ENCODE peak calls at places on chromosomes 12 and 14, in four cellular contexts. One of them, this sample, is unnamed.

GRCh38 chr14:96253140-96253539 is 2.9 kb upstream of the BDKRB1 start:
- DNase-seq in Panc1: no peak
- DNase-seq in HCT116: no peak
- DNase-seq in transverse colon: no peak
- DNase-seq in this sample: no peak

GRCh38 chr12:124085419-124085818 is 112.4 kb downstream of the ZNF664 start:
- DNase-seq in Panc1: no peak
- DNase-seq in HCT116: no peak
- DNase-seq in transverse colon: no peak
- DNase-seq in this sample: no peak

GRCh38 chr14:75456069-75457023 is 28.5 kb downstream of the JDP2 start:
- DNase-seq in Panc1: no peak
- DNase-seq in HCT116: no peak
- DNase-seq in transverse colon: peak; percentile 48
- DNase-seq in this sample: peak; percentile 66

GRCh38 chr14:104967414-104968152 is 10.6 kb downstream of the AHNAK2 start:
- DNase-seq in Panc1: no peak
- DNase-seq in HCT116: no peak
- DNase-seq in transverse colon: no peak
- DNase-seq in this sample: peak; percentile 88

GRCh38 chr12:102023343-102023930 is 38.4 kb downstream of the WASHC3 start:
- DNase-seq in Panc1: no peak
- DNase-seq in HCT116: no peak
- DNase-seq in transverse colon: no peak
- DNase-seq in this sample: no peak

GRCh38 chr12:92400006-92400405 is 254.4 kb upstream of the BTG1 start:
- DNase-seq in Panc1: no peak
- DNase-seq in HCT116: no peak
- DNase-seq in transverse colon: peak; percentile 14
- DNase-seq in this sample: no peak

GRCh38 chr14:72024043-72024407 is 91.8 kb downstream of the RGS6 start:
- DNase-seq in Panc1: peak; percentile 15
- DNase-seq in HCT116: peak; percentile 65
- DNase-seq in transverse colon: peak; percentile 8
- DNase-seq in this sample: peak; percentile 21

GRCh38 chr14:95270203-95270602 is 49.5 kb downstream of the CLMN start:
- DNase-seq in Panc1: no peak
- DNase-seq in HCT116: no peak
- DNase-seq in transverse colon: no peak
- DNase-seq in this sample: no peak

GRCh38 chr12:103778781-103779180 is 62.3 kb downstream of the NT5DC3 start:
- DNase-seq in Panc1: no peak
- DNase-seq in HCT116: no peak
- DNase-seq in transverse colon: no peak
- DNase-seq in this sample: no peak

GRCh38 chr12:26011099-26011498 is 52.6 kb downstream of the RASSF8 start:
- DNase-seq in Panc1: no peak
- DNase-seq in HCT116: no peak
- DNase-seq in transverse colon: no peak
- DNase-seq in this sample: no peak

GRCh38 chr12:95368931-95369330 is 105.0 kb upstream of the METAP2 start:
- DNase-seq in Panc1: no peak
- DNase-seq in HCT116: no peak
- DNase-seq in transverse colon: no peak
- DNase-seq in this sample: no peak

GRCh38 chr14:58060898-58061297 is 91.1 kb downstream of the ARMH4 start:
- DNase-seq in Panc1: no peak
- DNase-seq in HCT116: no peak
- DNase-seq in transverse colon: no peak
- DNase-seq in this sample: no peak

GRCh38 chr12:77231548-77231947 is 166.2 kb upstream of the E2F7 start:
- DNase-seq in Panc1: no peak
- DNase-seq in HCT116: no peak
- DNase-seq in transverse colon: peak; percentile 63
- DNase-seq in this sample: no peak

GRCh38 chr12:57522887-57523705 is 472 bp downstream of the MBD6 start:
- DNase-seq in Panc1: no peak
- DNase-seq in HCT116: no peak
- DNase-seq in transverse colon: peak; percentile 54
- DNase-seq in this sample: no peak

GRCh38 chr14:89121961-89122675 is 294.9 kb downstream of the FOXN3 start:
- DNase-seq in Panc1: no peak
- DNase-seq in HCT116: no peak
- DNase-seq in transverse colon: no peak
- DNase-seq in this sample: no peak

DNA sequence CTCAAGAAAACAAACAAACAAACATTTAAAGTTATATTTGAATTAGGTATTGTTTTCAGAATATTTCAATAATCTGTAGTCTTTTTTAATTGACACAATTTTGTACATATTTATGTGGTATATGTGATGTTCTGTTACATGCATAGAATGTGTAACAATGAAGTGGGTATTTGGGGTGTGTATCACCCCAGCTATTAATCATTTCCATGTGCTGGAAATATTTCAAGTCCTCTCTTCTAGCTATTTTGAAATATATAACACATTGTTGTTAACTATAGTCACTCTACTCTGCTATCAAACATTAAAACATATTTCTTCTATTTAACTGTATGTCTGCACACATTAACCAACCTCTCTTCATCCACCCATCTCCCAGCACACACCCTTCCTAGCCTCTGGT is 32.0 kb upstream of the SIX1 start:
- DNase-seq in Panc1: no peak
- DNase-seq in HCT116: no peak
- DNase-seq in transverse colon: no peak
- DNase-seq in this sample: no peak
- H3K4me1 ChIP-seq in Panc1: no peaks in the 10 kb centered on the region
- H3K4me1 ChIP-seq in HCT116: no peaks in the 10 kb centered on the region
- H3K4me1 ChIP-seq in transverse colon: no peaks in the 10 kb centered on the region
- H3K4me1 ChIP-seq in this sample: no peaks in the 10 kb centered on the region

GRCh38 chr14:33714527-33715222 is 236.2 kb downstream of the EGLN3 start:
- DNase-seq in Panc1: no peak
- DNase-seq in HCT116: no peak
- DNase-seq in transverse colon: no peak
- DNase-seq in this sample: no peak
- TF ChIP-seq POLR2AphosphoS5 in Panc1: no peak
- TF ChIP-seq POLR2AphosphoS5 in HCT116: no peak
- TF ChIP-seq POLR2AphosphoS5 in transverse colon: no peak
- TF ChIP-seq POLR2AphosphoS5 in this sample: no peak

GRCh38 chr12:4268549-4269181 is 4.9 kb upstream of the CCND2 start:
- DNase-seq in Panc1: no peak
- DNase-seq in HCT116: no peak
- DNase-seq in transverse colon: no peak
- DNase-seq in this sample: no peak

GRCh38 chr12:4267904-4268548 is 5.5 kb upstream of the CCND2 start:
- DNase-seq in Panc1: no peak
- DNase-seq in HCT116: no peak
- DNase-seq in transverse colon: no peak
- DNase-seq in this sample: no peak

GRCh38 chr12:4270670-4271432 is 2.7 kb upstream of the CCND2 start:
- DNase-seq in Panc1: no peak
- DNase-seq in HCT116: no peak
- DNase-seq in transverse colon: peak; percentile 75
- DNase-seq in this sample: peak; percentile 73

GRCh38 chr12:4270016-4270669 is 3.4 kb upstream of the CCND2 start:
- DNase-seq in Panc1: no peak
- DNase-seq in HCT116: no peak
- DNase-seq in transverse colon: peak; percentile 66
- DNase-seq in this sample: no peak

DNA sequence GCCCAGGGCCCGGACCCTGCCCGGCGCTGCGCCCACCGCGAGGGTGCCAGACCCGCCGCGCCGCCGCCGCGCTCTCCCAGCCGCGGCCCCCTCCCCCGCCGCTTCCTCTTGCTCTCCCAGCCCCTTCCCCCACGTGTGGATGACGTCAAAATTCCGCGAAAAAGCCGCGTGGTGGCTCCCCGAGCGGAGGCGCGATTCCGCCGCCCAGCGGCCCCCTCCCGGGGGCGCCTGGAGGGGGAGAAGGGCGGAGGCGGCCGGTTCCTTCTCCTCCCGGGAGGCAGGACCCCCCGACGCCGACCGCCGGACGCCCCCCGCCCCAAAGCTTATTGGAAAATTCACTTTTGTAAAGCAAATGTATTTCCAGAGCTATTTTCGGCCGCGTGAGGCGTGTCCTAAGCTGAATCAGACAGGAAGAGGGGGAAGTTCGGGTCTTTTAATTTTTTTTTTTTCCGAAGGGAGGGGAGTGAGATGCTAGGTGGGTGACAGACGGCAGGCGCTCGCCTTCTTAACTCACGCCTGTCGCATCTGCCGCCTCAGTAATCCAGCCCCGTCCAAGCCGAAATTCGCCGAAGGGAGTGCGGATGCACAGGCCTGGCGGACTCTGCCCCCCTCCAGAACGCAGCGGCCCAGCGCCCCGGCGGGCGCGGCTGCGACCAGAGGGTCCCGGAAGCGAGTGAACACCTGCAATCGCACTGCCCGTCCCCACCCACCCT is 4.1 kb upstream of the CCND2 start:
- DNase-seq in Panc1: no peak
- DNase-seq in HCT116: no peak
- DNase-seq in transverse colon: peak; percentile 89
- DNase-seq in this sample: peak; percentile 93
- H3K27ac ChIP-seq in Panc1: no peak overlapping the region
- H3K27ac ChIP-seq in HCT116: no peak overlapping the region
- H3K27ac ChIP-seq in transverse colon: peak overlapping the region; percentile 96
- H3K27ac ChIP-seq in this sample: peak overlapping the region; percentile 74

GRCh38 chr12:106113446-106114083 is 25.2 kb downstream of the NUAK1 start:
- DNase-seq in Panc1: no peak
- DNase-seq in HCT116: no peak
- DNase-seq in transverse colon: no peak
- DNase-seq in this sample: no peak

GRCh38 chr12:106110626-106111300 is 28.0 kb downstream of the NUAK1 start:
- DNase-seq in Panc1: no peak
- DNase-seq in HCT116: no peak
- DNase-seq in transverse colon: peak; percentile 33
- DNase-seq in this sample: no peak

GRCh38 chr12:106113042-106113441 is 25.7 kb downstream of the NUAK1 start:
- DNase-seq in Panc1: no peak
- DNase-seq in HCT116: peak; percentile 19
- DNase-seq in transverse colon: no peak
- DNase-seq in this sample: no peak

GRCh38 chr12:106114084-106115068 is 24.4 kb downstream of the NUAK1 start:
- DNase-seq in Panc1: no peak
- DNase-seq in HCT116: no peak
- DNase-seq in transverse colon: no peak
- DNase-seq in this sample: no peak

DNA sequence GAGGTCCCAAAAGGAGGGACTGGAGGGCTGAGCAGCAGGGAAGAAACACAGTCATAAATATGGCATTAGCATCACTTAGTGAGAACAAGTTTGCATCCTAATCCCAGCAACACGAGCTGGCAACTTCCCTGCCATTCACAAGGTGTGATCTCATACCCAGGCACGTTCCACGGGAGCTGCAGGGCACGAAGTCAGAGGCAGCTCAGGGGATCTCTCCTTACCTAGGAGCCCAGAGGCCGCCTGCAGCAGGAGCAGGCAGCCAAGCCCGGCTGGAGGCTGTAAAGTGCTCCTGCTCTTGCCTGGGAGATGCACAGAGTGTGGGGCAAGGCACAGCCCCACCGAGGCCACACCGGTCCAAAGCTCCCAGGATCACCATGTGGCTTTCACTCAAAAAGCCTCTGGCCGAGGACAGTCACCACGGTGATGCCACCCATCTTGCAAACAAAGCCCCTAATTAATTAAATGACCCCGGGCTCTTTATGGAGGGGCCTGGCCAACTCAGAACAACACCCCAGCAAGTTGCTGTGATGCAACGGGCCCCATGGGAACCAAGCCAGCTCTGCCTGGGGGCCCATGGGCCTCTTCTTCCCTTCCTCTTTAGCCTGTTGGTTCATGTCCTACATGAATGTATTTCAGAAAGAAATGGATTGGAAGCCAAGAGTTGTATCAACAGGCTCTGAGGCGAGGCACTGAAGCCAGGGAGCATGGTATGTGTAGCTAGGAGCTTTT is 26.5 kb downstream of the NUAK1 start:
- DNase-seq in Panc1: no peak
- DNase-seq in HCT116: no peak
- DNase-seq in transverse colon: no peak
- DNase-seq in this sample: no peak
- H3K4me1 ChIP-seq in Panc1: peaks cover 100% of the 10 kb centered on the region
- H3K4me1 ChIP-seq in HCT116: peaks cover 12% of the 10 kb centered on the region
- H3K4me1 ChIP-seq in transverse colon: peaks cover 31% of the 10 kb centered on the region
- H3K4me1 ChIP-seq in this sample: peaks cover 28% of the 10 kb centered on the region

This sample was measured in upper lobe of left lung.